ENCODE peak calls at places on chromosomes 5 and 9, in seven cellular contexts. Y is progenitor cell of endocrine pancreas, I is GM20000, X is AG04449, Q is choroid plexus epithelial cell, N is upper lobe of right lung, A is type B pancreatic cell. H is an unnamed sample.

GRCh38 chr5:95723632-95724369 is 7.3 kb upstream of the RHOBTB3 start:
- DNase-seq in N (no peak), I (no peak), X (no peak), Q (peak; percentile 72), A (no peak), Y (no peak), H (no peak)

GRCh38 chr5:178113841-178114324 is 551 bp downstream of the N4BP3 start:
- DNase-seq in N (no peak), A (no peak), Q (no peak), Y (peak; percentile 29), I (peak; percentile 80), X (no peak), H (peak; percentile 43)

GRCh38 chr5:94361832-94362754 is 256.3 kb downstream of the KIAA0825 start:
- DNase-seq in A (no peak), Y (no peak), X (no peak), Q (no peak), N (no peak), I (no peak), H (no peak)

GRCh38 chr9:74770508-74771261 is 117.0 kb downstream of the TRPM6 start:
- DNase-seq in Y (peak; percentile 12), A (no peak), Q (peak; percentile 37), I (peak; percentile 44), X (no peak), N (no peak), H (peak; percentile 50)

GRCh38 chr9:105148328-105149006 is 96.0 kb upstream of the SLC44A1 start:
- DNase-seq in A (no peak), Y (no peak), X (no peak), Q (no peak), N (no peak), I (no peak), H (peak; percentile 12)

GRCh38 chr5:51326844-51327243 is 56.4 kb upstream of the ISL1 start:
- DNase-seq in I (no peak), N (no peak), Y (no peak), X (no peak), Q (no peak), A (no peak), H (no peak)

GRCh38 chr9:21576331-21577189 is 94.4 kb upstream of the IFNE start:
- DNase-seq in Y (no peak), N (no peak), Q (peak; percentile 97), I (no peak), A (no peak), X (peak; percentile 82), H (no peak)

GRCh38 chr5:26009742-26010141 is 1028.6 kb downstream of the CDH9 start:
- DNase-seq in I (no peak), Y (no peak), A (no peak), Q (no peak), X (no peak), N (no peak), H (peak; percentile 27)

GRCh38 chr9:129172816-129173215 is 5.2 kb downstream of the IER5L start:
- DNase-seq in I (no peak), X (no peak), N (no peak), Q (peak; percentile 51), Y (no peak), A (no peak), H (no peak)

GRCh38 chr5:148843510-148844318 is 17.3 kb downstream of the ADRB2 start:
- DNase-seq in Q (no peak), I (no peak), Y (no peak), X (no peak), A (no peak), N (no peak), H (no peak)

DNA sequence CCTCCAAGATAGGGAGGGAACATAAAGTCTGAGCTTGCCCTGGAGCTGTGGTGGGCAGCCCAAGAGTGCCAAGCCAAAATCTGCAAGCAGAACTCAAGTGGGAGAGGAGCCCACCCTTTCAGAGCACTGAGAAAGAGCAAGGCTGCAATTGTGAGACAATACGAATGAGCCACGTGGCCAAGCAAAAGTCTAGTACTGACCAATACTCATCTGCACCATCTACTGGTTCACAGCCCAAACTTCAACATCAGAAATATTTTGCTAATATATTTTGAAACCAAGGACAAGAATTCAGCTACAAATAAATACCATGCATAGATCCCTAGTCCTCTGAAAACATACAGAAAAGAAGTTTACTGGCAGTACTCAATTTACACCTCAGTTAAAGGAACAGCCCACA is 696.2 kb upstream of the COX7C start:
- DNase-seq in Y (no peak), A (no peak), X (no peak), N (no peak), I (no peak), Q (no peak), H (no peak)
- TF ChIP-seq CTCF in Y (no peak), A (peak; percentile 28), X (no peak), N (no peak), I (no peak), Q (no peak), H (no peak)

DNA sequence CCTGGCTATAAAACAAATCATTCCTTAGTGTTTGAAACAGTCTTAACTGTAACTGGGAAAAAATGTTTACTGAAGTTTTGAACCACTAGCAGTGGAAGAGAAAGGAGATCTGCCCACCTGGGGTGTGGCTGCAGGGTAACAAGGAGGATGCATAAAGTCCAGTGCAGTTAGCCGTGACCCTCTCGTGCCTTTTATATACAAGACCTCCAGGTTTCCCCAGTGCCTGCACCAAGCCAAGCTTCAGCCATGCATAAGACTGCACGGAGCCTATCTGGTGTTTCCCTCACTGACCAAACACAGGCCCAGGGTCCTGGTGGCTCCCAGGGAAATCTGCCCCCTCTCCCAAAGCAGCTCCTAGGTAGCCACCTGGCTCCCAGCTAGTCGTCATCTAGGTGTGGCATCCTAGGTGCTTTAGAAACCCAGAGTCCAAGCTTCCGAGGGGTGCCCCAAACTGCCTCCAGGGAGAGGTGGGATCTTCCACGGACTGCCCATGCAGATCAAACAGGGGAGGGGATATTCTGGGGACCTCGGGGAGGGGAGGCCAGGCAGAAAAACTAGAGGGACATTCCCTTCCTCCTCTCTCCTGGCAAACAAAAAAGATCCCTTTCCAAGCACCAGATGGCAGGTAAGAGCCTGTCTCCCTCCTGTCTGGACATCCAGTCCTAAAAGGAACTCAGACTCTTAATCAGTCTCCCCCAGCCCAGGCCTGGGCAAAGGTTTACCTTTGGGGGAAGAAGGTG is 2.7 kb downstream of the SHB start:
- DNase-seq in Q (no peak), N (peak; percentile 57), Y (no peak), A (no peak), X (no peak), I (no peak), H (no peak)
- TF ChIP-seq CTCF in Q (peak; percentile 47), N (no peak), Y (peak; percentile 27), A (peak; percentile 38), X (no peak), I (no peak), H (peak; percentile 7)

GRCh38 chr9:757246-757881 is 84.1 kb upstream of the DMRT1 start:
- DNase-seq in N (no peak), A (no peak), I (peak; percentile 40), X (no peak), Q (peak; percentile 85), Y (no peak), H (peak; percentile 8)
- TF ChIP-seq CTCF in N (peak; percentile 61), A (peak; percentile 72), I (peak; percentile 29), X (peak; percentile 67), Q (peak; percentile 84), Y (peak; percentile 63), H (peak; percentile 43)

GRCh38 chr9:101514056-101514455 is 19.6 kb upstream of the RNF20 start:
- DNase-seq in X (no peak), N (no peak), I (no peak), Q (peak; percentile 73), A (no peak), Y (no peak), H (no peak)
- TF ChIP-seq CTCF in X (no peak), N (no peak), I (no peak), Q (no peak), A (no peak), Y (no peak), H (no peak)